ENCODE peak calls at places on chromosomes 11 and 22, in four cellular contexts. O is A549, J is neural crest cell, T is coronary artery. G is an unnamed sample.

GRCh38 chr11:8082391-8083087 is 1.5 kb downstream of the TUB start:
- DNase-seq in O (no peak), J (no peak), T (no peak), G (no peak)

GRCh38 chr11:130699561-130699960 is 216.7 kb downstream of the SNX19 start:
- DNase-seq in O (no peak), J (no peak), T (no peak), G (no peak)

GRCh38 chr11:68370211-68371111 is 58.1 kb downstream of the LRP5 start:
- DNase-seq in O (no peak), J (no peak), T (peak), G (peak)

GRCh38 chr22:19974233-19974861 is 32.7 kb upstream of the TXNRD2 start:
- DNase-seq in O (peak), J (peak), T (no peak), G (peak)

GRCh38 chr22:49724893-49725489 is 102.7 kb downstream of the BRD1 start:
- DNase-seq in O (peak), J (peak), T (no peak), G (peak)

GRCh38 chr22:40325315-40325714 is 21.0 kb upstream of the ADSL start:
- DNase-seq in O (no peak), J (no peak), T (no peak), G (peak)

GRCh38 chr11:65920035-65920802 is 993 bp downstream of the DRAP1 start:
- DNase-seq in O (no peak), J (no peak), T (no peak), G (no peak)

GRCh38 chr11:64343740-64344133 is 3.7 kb downstream of the CCDC88B start:
- DNase-seq in O (peak), J (no peak), T (no peak), G (no peak)

GRCh38 chr11:102007567-102008437 is 39.4 kb upstream of the CFAP300 start:
- DNase-seq in O (peak), J (no peak), T (no peak), G (peak)

GRCh38 chr22:36086170-36086490 is 57.5 kb upstream of the RBFOX2 start:
- DNase-seq in O (peak), J (no peak), T (no peak), G (no peak)

GRCh38 chr11:105611837-105612480 is 2.1 kb downstream of the GRIA4 start:
- DNase-seq in O (no peak), J (no peak), T (no peak), G (no peak)

GRCh38 chr11:30150425-30150824 is 80.4 kb upstream of the FSHB start:
- DNase-seq in O (no peak), J (no peak), T (no peak), G (no peak)
- TF ChIP-seq CTCF in O (no peak), J (no peak), T (no peak), G (no peak)

GRCh38 chr22:37121887-37122591 is 12.5 kb upstream of the TMPRSS6 start:
- DNase-seq in O (peak), J (no peak), T (no peak), G (peak)
- TF ChIP-seq CTCF in O (no peak), J (no peak), T (no peak), G (peak)

DNA sequence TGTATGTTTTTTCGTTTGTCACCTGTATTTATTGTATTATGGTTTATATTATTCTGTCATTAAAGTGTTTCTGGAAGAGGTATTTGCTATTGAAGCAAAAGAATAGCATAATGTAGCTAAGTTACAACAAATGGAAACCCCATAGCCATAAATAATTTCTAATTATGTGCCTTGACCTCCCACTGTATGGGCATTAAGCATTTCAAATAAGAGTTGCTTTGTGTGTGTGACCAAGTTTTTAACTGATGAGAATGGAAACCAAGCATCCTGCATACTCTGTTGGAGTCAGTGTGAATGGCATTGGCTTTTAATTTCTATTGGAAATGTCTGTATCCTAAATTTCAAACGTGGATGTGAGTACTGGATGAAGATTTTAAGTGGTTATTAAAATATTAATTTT is 61.9 kb upstream of the MYO18B start:
- DNase-seq in O (no peak), J (no peak), T (no peak), G (no peak)
- TF ChIP-seq CTCF in O (no peak), J (no peak), T (no peak), G (no peak)

DNA sequence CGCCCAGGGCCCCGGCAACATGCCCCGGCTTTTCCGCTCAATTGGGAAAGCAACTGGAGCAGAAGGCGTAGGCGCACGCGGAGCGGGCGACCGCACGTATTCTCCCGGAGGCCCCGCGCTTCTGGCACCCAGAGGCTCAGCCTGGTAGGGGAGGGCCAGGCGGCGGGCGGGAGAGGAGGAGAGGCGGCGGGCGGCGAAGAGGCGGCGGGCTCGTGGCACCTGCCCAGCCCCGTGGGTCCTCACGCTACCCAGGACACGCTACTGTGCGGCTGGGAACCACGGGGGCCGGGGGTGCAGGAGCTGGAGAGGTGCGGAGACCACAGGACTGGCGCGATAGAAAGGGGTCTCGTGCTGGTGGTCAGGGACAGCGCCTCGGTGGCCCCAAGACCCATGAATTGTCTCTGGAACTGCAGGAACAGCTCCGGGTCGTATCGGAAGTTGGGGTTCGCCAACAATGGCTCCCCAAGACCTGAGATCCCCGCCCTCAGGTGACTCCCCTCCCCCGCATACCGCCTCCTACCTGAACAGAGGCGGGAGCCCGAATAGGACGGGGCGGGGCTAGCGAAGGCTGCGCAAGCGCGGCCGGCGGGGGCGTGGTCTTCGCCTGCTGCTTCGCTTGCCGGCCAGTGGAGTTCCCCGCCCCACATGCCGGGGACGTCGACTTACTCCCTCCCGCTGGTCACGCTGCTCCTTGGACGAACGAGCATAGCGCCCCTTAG is at the start of gene SLC37A4:
- DNase-seq in O (peak), J (peak), T (peak), G (peak)
- TF ChIP-seq CTCF in O (peak), J (peak), T (peak), G (peak)

DNA sequence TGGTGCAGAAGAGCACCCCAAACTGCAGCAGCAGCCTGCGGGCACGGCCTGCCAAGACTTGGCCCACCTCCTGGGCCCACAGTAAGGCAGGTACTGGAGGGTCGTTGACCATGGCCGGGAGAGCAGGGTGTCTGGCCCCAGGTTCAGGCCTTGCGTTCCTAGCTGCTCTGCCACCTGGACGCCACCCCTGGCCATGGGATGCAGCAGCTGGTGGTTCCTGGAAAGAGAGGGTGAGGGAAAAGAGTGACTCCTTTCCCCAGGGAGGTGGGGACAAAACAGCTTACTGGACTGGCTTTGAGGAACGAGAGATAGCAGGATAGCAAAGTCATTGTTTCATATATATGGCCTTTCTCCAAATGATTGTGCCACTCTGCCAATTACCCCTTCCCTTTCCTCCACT is 1.8 kb downstream of the BSCL2 start:
- DNase-seq in O (no peak), J (no peak), T (peak), G (no peak)
- TF ChIP-seq CTCF in O (no peak), J (no peak), T (no peak), G (no peak)

GRCh38 chr22:44254811-44255210 is 57.9 kb downstream of the SHISAL1 start:
- DNase-seq in O (no peak), J (no peak), T (no peak), G (no peak)
- TF ChIP-seq CTCF in O (no peak), J (no peak), T (no peak), G (no peak)

GRCh38 chr11:120228794-120229384 is 11.1 kb upstream of the POU2F3 start:
- DNase-seq in O (no peak), J (no peak), T (no peak), G (no peak)
- TF ChIP-seq CTCF in O (no peak), J (peak), T (no peak), G (peak)